ENCODE peak calls at places on chromosomes 1 and 21, in nine cellular contexts. E is PC-3, M is osteoblast, J is heart right ventricle, N is mammary epithelial cell, Y is left lung, V is RWPE2, Z is OCI-LY7, U is Peyer's patch. C is an unnamed sample.
A peak's percentile ranks its signal among the peaks of the same experiment; 100 is the strongest.

GRCh38 chr1:203381151-203381751 is 30.3 kb upstream of the FMOD start:
- DNase-seq in M (no peak), N (no peak), Y (no peak), E (no peak), V (no peak), U (peak; percentile 39), J (no peak), Z (peak; percentile 85), C (no peak)

GRCh38 chr1:21667348-21668231 is 1.6 kb downstream of the RAP1GAP start:
- DNase-seq in V (no peak), J (no peak), U (no peak), E (no peak), M (peak; percentile 66), N (no peak), Z (no peak), Y (no peak), C (no peak)

GRCh38 chr1:109890115-109890953 is 20.3 kb upstream of the CSF1 start:
- DNase-seq in U (no peak), M (peak; percentile 58), N (no peak), V (no peak), E (no peak), Y (no peak), Z (no peak), J (no peak), C (no peak)

GRCh38 chr1:42955311-42956063 is 3.2 kb downstream of the SLC2A1 start:
- DNase-seq in J (no peak), Z (peak; percentile 38), U (no peak), V (no peak), Y (no peak), M (peak; percentile 36), E (no peak), N (no peak), C (peak; percentile 65)

GRCh38 chr1:63683759-63684158 is 90.1 kb upstream of the ROR1 start:
- DNase-seq in V (no peak), N (no peak), Y (no peak), U (no peak), M (no peak), E (no peak), J (no peak), Z (no peak), C (no peak)

GRCh38 chr21:41283211-41283818 is 33.3 kb upstream of the FAM3B start:
- DNase-seq in E (peak; percentile 90), U (peak; percentile 27), J (peak; percentile 66), Y (no peak), M (peak; percentile 85), V (no peak), N (peak; percentile 69), Z (peak; percentile 85), C (peak; percentile 33)

GRCh38 chr1:82162526-82163420 is 362.0 kb downstream of the ADGRL2 start:
- DNase-seq in Y (no peak), N (no peak), Z (no peak), J (no peak), U (no peak), M (no peak), E (no peak), V (no peak), C (no peak)

GRCh38 chr21:45972716-45973474 is 8.7 kb upstream of the COL6A1 start:
- DNase-seq in E (no peak), Z (no peak), V (peak; percentile 52), M (peak; percentile 96), Y (peak; percentile 69), N (no peak), U (no peak), J (peak; percentile 94), C (no peak)

GRCh38 chr1:228293393-228293792 is 85.5 kb downstream of the OBSCN start:
- DNase-seq in J (no peak), E (no peak), M (peak; percentile 19), U (no peak), V (no peak), Y (no peak), Z (no peak), N (no peak), C (no peak)

GRCh38 chr1:85495556-85495955 is 30.6 kb upstream of the DDAH1 start:
- DNase-seq in Z (no peak), M (no peak), N (peak; percentile 84), Y (peak; percentile 63), J (no peak), U (no peak), V (peak; percentile 91), E (peak; percentile 98), C (no peak)

GRCh38 chr1:56566994-56567393 is 12.4 kb downstream of the PLPP3 start:
- DNase-seq in J (no peak), U (no peak), M (no peak), E (no peak), V (no peak), Z (no peak), Y (no peak), N (no peak), C (no peak)
- H3K27ac ChIP-seq in J (no peak overlapping the region), U (no peak overlapping the region), M (no peak overlapping the region), E (no peak overlapping the region), V (no peak overlapping the region), Z (no peak overlapping the region), Y (no peak overlapping the region), N (no peak overlapping the region), C (no peak overlapping the region)

GRCh38 chr1:191305370-191305769 is 827.7 kb upstream of the BRINP3 start:
- DNase-seq in E (no peak), N (no peak), M (peak; percentile 3), J (no peak), Y (no peak), Z (no peak), V (no peak), U (no peak), C (no peak)

DNA sequence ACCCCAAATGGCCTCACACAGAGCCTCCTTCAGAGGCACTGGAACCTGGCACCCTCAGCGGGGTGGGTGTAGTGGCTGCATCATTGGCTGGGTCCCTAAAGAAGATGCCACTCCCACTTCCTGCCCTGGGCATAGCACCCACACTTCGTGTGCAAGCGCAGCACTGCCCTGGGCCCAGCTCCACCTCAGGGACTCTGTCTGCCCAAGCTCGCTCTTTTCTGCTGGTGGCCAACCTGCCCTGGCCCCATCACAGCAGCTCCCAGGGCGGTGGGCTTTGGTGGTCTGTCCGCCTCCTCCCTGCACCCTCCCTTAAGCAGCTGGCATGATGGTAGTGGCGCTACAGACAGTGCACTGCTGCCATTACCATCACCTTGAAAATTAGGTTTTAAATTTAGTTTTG is 829.3 kb upstream of the BRINP3 start:
- DNase-seq in N (no peak), J (no peak), M (no peak), Y (no peak), Z (no peak), U (no peak), E (no peak), V (no peak), C (no peak)
- TF ChIP-seq CTCF in N (no peak), J (no peak), M (no peak), Y (no peak), Z (no peak), U (no peak), E (no peak), V (no peak), C (no peak)

DNA sequence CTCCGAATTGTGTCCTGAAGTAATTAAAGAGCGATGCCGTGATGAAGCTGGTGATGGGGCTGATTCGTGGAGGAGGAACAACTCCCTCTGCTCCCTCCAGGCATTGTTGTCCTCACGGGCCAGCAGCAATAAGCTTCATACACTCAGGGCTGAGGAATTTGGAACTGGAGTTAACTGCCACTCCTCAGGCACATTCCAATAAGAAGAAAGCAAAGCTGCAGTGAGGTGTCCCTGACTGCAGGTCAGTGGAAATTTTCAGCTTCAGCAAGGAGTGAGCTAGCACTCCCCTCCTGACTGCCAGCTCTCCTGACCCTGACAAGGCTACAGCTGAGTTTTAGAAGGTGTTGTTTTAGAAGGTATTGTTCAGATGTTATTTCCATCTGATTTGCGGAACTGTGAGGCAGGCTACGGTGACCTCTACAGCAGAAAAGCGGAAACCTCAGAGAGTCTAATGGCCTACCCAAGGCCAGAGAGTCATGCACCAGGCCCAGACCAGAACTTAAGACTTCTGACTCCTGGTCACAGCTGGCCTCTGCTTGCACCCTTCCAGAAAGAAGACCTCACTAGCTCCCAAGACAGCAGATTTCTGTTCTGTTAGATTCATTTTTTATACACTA is 148.8 kb downstream of the TGFBR3 start:
- DNase-seq in M (peak; percentile 85), Y (no peak), U (no peak), N (peak; percentile 81), Z (no peak), E (peak; percentile 96), J (no peak), V (peak; percentile 65), C (no peak)
- H3K4me3 ChIP-seq in M (peak overlapping the region; percentile 42), Y (no peak overlapping the region), U (no peak overlapping the region), N (no peak overlapping the region), Z (no peak overlapping the region), E (peak overlapping the region; percentile 53), J (no peak overlapping the region), V (no peak overlapping the region), C (no peak overlapping the region)

GRCh38 chr1:51978099-51978498 is 12.4 kb downstream of the RAB3B start:
- DNase-seq in M (no peak), E (no peak), Z (no peak), N (no peak), Y (no peak), J (no peak), V (no peak), U (no peak), C (no peak)
- H3K27ac ChIP-seq in M (no peak overlapping the region), E (no peak overlapping the region), Z (no peak overlapping the region), N (no peak overlapping the region), Y (no peak overlapping the region), J (no peak overlapping the region), V (no peak overlapping the region), U (no peak overlapping the region), C (no peak overlapping the region)

GRCh38 chr1:242002072-242002471 is 3.2 kb upstream of the MAP1LC3C start:
- DNase-seq in Y (no peak), Z (no peak), M (peak; percentile 53), N (no peak), E (no peak), V (no peak), U (no peak), J (no peak), C (no peak)

GRCh38 chr1:242002528-242002927 is 3.6 kb upstream of the MAP1LC3C start:
- DNase-seq in U (no peak), J (no peak), V (no peak), N (no peak), Z (no peak), Y (no peak), M (peak; percentile 39), E (no peak), C (no peak)

GRCh38 chr1:242005866-242006565 is 7.1 kb upstream of the MAP1LC3C start:
- DNase-seq in Z (no peak), N (peak; percentile 48), Y (no peak), J (no peak), E (peak; percentile 43), V (no peak), U (no peak), M (peak; percentile 2), C (no peak)

GRCh38 chr1:242008788-242009500 is 10.0 kb upstream of the MAP1LC3C start:
- DNase-seq in N (no peak), M (no peak), Z (no peak), J (no peak), E (no peak), Y (no peak), U (no peak), V (no peak), C (no peak)

GRCh38 chr1:242004751-242005495 is 6.0 kb upstream of the MAP1LC3C start:
- DNase-seq in J (no peak), Z (no peak), Y (no peak), M (no peak), U (no peak), V (no peak), N (no peak), E (peak; percentile 27), C (no peak)
- TF ChIP-seq CTCF in J (no peak), Z (no peak), Y (no peak), M (no peak), U (no peak), V (no peak), N (no peak), E (no peak), C (no peak)

C was measured in CD8-positive, alpha-beta T cell.